ENCODE peak calls at places on chromosome 18, in four cellular contexts. Y is K562, C is GM12878, N is HepG2. I is an unnamed sample.

GRCh38 chr18:45775241-45775676 is 50.2 kb upstream of the SIGLEC15 start:
- DNase-seq in Y (peak; percentile 38), C (no peak), N (no peak), I (no peak)

GRCh38 chr18:555705-556402 is 24.3 kb upstream of the CETN1 start:
- DNase-seq in Y (no peak), C (no peak), N (no peak), I (no peak)

GRCh38 chr18:76822510-76823165 is at the start of gene ZNF236:
- DNase-seq in Y (peak; percentile 74), C (no peak), N (peak; percentile 35), I (peak; percentile 55)

GRCh38 chr18:73733376-73733775 is 414.3 kb downstream of the FBXO15 start:
- DNase-seq in Y (no peak), C (no peak), N (no peak), I (no peak)

GRCh38 chr18:57150828-57151227 is 3.9 kb downstream of the BOD1L2 start:
- DNase-seq in Y (no peak), C (no peak), N (no peak), I (no peak)

GRCh38 chr18:14978962-14979535 is 231.1 kb downstream of the ANKRD30B start:
- DNase-seq in Y (peak; percentile 19), C (no peak), N (peak; percentile 23), I (peak; percentile 11)

GRCh38 chr18:44079602-44080001 is 601.1 kb upstream of the SETBP1 start:
- DNase-seq in Y (no peak), C (no peak), N (peak; percentile 4), I (no peak)

GRCh38 chr18:44946529-44947113 is 265.9 kb downstream of the SETBP1 start:
- DNase-seq in Y (no peak), C (no peak), N (no peak), I (peak; percentile 7)

GRCh38 chr18:25168011-25168410 is 184.0 kb downstream of the ZNF521 start:
- DNase-seq in Y (no peak), C (no peak), N (no peak), I (peak; percentile 23)

GRCh38 chr18:5596585-5596984 is 52.8 kb upstream of the EPB41L3 start:
- DNase-seq in Y (no peak), C (no peak), N (no peak), I (no peak)

GRCh38 chr18:62621546-62621945 is 93.8 kb upstream of the PHLPP1 start:
- DNase-seq in Y (no peak), C (no peak), N (no peak), I (no peak)

GRCh38 chr18:53909668-53910067 is 314.8 kb downstream of the MBD2 start:
- DNase-seq in Y (peak; percentile 7), C (no peak), N (peak; percentile 7), I (peak; percentile 18)

GRCh38 chr18:79476031-79476917 is 80.5 kb downstream of the NFATC1 start:
- DNase-seq in Y (no peak), C (no peak), N (no peak), I (no peak)

GRCh38 chr18:59662008-59662701 is 35.1 kb downstream of the CCBE1 start:
- DNase-seq in Y (no peak), C (no peak), N (no peak), I (no peak)

GRCh38 chr18:59821983-59822382 is 77.8 kb upstream of the PMAIP1 start:
- DNase-seq in Y (no peak), C (no peak), N (no peak), I (no peak)

GRCh38 chr18:3623769-3624545 is 174.0 kb downstream of the TGIF1 start:
- DNase-seq in Y (peak; percentile 97), C (no peak), N (peak; percentile 98), I (no peak)
- TF ChIP-seq TARDBP in Y (no peak), C (no peak), N (peak; percentile 81), I (no peak)

GRCh38 chr18:23069481-23069880 is 65.8 kb upstream of the CABLES1 start:
- DNase-seq in Y (no peak), C (no peak), N (no peak), I (no peak)
- TF ChIP-seq TARDBP in Y (no peak), C (no peak), N (no peak), I (no peak)

GRCh38 chr18:7697306-7697705 is 130.2 kb downstream of the PTPRM start:
- DNase-seq in Y (no peak), C (no peak), N (no peak), I (no peak)

GRCh38 chr18:7691206-7691605 is 124.1 kb downstream of the PTPRM start:
- DNase-seq in Y (no peak), C (no peak), N (no peak), I (no peak)

DNA sequence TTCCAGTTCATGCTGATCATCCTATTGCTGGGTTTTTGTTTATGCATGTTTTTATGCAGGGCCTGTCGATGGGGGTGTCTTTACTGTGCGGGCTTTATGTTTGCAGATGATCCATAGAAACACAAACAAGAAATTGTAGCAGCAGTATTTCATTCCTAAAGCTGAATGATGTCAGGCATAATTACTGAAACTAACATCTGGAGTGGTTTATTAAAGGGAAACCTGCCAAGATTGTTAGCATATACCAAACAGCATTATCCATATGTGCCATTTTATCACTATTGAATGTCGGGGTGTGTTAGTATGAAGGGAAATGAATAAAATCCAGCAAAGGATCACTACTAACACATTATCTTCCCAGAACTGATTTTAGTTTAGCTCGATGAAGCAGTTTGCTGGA is 129.7 kb downstream of the PTPRM start:
- DNase-seq in Y (no peak), C (no peak), N (no peak), I (no peak)
- TF ChIP-seq TARDBP in Y (no peak), C (no peak), N (no peak), I (no peak)

GRCh38 chr18:41940506-41941215 is 14.4 kb upstream of the PIK3C3 start:
- DNase-seq in Y (no peak), C (no peak), N (no peak), I (no peak)
- TF ChIP-seq TARDBP in Y (no peak), C (no peak), N (no peak), I (no peak)

GRCh38 chr18:23421277-23421676 is 31.8 kb upstream of the RIOK3 start:
- DNase-seq in Y (no peak), C (no peak), N (peak; percentile 25), I (no peak)

GRCh38 chr18:23428821-23429220 is 24.3 kb upstream of the RIOK3 start:
- DNase-seq in Y (no peak), C (no peak), N (no peak), I (no peak)

GRCh38 chr18:23424616-23425015 is 28.5 kb upstream of the RIOK3 start:
- DNase-seq in Y (no peak), C (no peak), N (no peak), I (no peak)

DNA sequence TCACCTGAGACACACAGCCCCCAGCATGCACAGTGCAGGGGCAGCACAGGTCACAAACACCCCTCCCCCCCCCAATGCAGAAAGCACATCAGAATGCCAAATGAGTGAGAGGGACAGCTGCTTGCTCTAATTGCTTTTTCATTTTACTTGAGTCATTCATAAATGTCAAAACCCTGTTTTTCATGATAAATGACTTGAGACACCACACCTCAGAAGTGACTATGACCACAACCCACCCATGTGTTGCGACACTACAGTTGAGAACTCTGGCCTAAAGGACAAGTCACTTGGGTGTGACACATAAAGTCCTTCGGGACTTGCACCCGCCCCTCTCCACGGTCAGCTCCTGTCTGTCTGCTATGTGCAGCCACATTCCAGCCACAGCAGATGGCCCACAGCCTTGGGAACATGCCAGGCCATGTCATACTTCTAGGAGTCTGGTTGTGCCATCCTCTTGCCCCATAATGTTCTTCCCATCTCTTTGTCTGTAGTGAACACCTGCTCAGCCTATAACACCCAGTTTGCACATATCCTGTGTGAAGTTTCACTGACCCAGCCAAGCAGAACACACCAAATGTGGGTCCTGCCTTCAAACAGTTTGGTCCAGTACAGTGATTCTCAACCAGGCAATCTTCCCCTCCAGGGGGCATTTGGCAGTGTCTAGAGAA is 30.2 kb upstream of the RIOK3 start:
- DNase-seq in Y (peak; percentile 92), C (peak; percentile 92), N (peak; percentile 66), I (no peak)
- TF ChIP-seq TARDBP in Y (no peak), C (no peak), N (no peak), I (no peak)

GRCh38 chr18:36693931-36694661 is 134.7 kb downstream of the TPGS2 start:
- DNase-seq in Y (no peak), C (no peak), N (peak; percentile 38), I (no peak)
- TF ChIP-seq TARDBP in Y (no peak), C (no peak), N (no peak), I (no peak)

GRCh38 chr18:9337875-9338274 is 3.3 kb downstream of the TWSG1 start:
- DNase-seq in Y (peak; percentile 55), C (peak; percentile 59), N (no peak), I (no peak)
- TF ChIP-seq TARDBP in Y (no peak), C (no peak), N (no peak), I (no peak)

DNA sequence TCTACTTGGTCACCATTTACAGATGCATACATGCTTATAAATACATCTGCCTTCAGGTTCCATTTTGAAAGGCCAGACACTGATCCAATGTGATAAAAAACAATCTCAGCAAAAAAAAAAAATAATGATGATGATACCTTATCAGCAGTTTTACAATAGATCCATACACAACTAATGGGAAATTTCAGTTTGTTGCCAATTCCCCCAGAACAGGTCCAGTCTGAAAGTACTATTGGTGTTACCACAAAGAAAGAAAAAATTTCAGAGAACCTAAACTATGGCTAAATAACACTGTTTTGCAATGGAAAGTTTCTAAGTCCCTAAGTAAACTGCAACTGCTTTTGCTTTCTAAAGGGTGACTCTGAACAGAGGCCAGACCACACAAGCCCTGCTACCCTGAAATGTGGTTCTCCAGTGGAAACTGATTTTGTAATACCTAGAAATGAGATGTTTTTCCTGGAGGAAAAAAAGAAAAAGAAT is 54.1 kb downstream of the LPIN2 start:
- DNase-seq in Y (no peak), C (no peak), N (no peak), I (no peak)
- TF ChIP-seq TARDBP in Y (no peak), C (no peak), N (no peak), I (no peak)

GRCh38 chr18:51614967-51615571 is 417.6 kb upstream of the MEX3C start:
- DNase-seq in Y (no peak), C (no peak), N (no peak), I (no peak)
- TF ChIP-seq TARDBP in Y (no peak), C (no peak), N (no peak), I (no peak)

DNA sequence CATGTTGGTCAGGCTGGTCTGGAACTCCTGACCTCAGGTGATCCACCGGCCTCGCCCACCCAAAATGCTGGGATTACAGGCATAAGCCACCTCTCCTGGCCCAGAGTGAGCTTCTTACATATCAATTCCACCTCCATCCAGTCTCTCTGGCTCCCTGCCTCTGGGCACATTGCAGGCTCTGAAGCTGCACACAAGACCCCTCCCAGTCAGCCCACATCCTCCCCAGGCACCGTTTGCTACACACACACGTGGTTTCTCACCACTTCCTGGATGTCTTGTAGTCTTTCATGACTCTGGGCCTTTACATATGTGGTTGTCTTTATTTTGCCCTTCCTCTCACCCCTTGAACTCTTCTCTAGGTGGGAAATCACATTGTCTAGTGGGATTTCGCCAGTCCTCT is 64.0 kb upstream of the CABLES1 start:
- DNase-seq in Y (no peak), C (peak; percentile 79), N (no peak), I (no peak)
- TF ChIP-seq TARDBP in Y (no peak), C (no peak), N (no peak), I (no peak)